ENCODE peak calls at places on chromosomes 2 and 18, in seven cellular contexts. C is non-pigmented ciliary epithelial cell; N is posterior cingulate gyrus; E is aorta; T is CD4-positive, CD25-positive, alpha-beta regulatory T cell; O is germinal center; U is fibroblast of mammary gland. S is an unnamed sample.

GRCh38 chr18:5542393-5543035 is 1.3 kb downstream of the EPB41L3 start:
- DNase-seq in C (no peak), N (no peak), E (no peak), T (no peak), O (no peak), U (peak; percentile 63), S (no peak)

GRCh38 chr2:168583710-168584521 is 127.8 kb downstream of the CERS6 start:
- DNase-seq in C (no peak), N (no peak), E (no peak), T (no peak), O (no peak), U (peak; percentile 88), S (no peak)

GRCh38 chr2:159456500-159457426 is 159.6 kb downstream of the BAZ2B start:
- DNase-seq in C (no peak), N (no peak), E (no peak), T (peak; percentile 12), O (no peak), U (no peak), S (no peak)

GRCh38 chr2:231614559-231615057 is 21.9 kb downstream of the TEX44 start:
- DNase-seq in C (no peak), N (peak; percentile 57), E (peak; percentile 90), T (peak; percentile 49), O (peak; percentile 52), U (no peak), S (no peak)

GRCh38 chr18:25298853-25299274 is 53.1 kb downstream of the ZNF521 start:
- DNase-seq in C (peak; percentile 89), N (no peak), E (no peak), T (no peak), O (no peak), U (peak; percentile 98), S (no peak)

GRCh38 chr2:232761301-232761907 is 15.0 kb downstream of the KCNJ13 start:
- DNase-seq in C (no peak), N (no peak), E (no peak), T (peak; percentile 71), O (peak; percentile 22), U (peak; percentile 37), S (no peak)

GRCh38 chr2:15751477-15751876 is 159.8 kb downstream of the DDX1 start:
- DNase-seq in C (no peak), N (no peak), E (no peak), T (no peak), O (no peak), U (no peak), S (no peak)

GRCh38 chr18:43876286-43877082 is 599.2 kb upstream of the SYT4 start:
- DNase-seq in C (no peak), N (no peak), E (no peak), T (no peak), O (no peak), U (peak; percentile 62), S (no peak)

GRCh38 chr18:79765491-79766245 is 32.1 kb upstream of the KCNG2 start:
- DNase-seq in C (no peak), N (no peak), E (peak; percentile 44), T (no peak), O (no peak), U (peak; percentile 82), S (no peak)

GRCh38 chr2:156427067-156427466 is 9.1 kb upstream of the GPD2 start:
- DNase-seq in C (no peak), N (no peak), E (no peak), T (no peak), O (no peak), U (no peak), S (no peak)

GRCh38 chr2:238498188-238498587 is 71.5 kb downstream of the ASB1 start:
- DNase-seq in C (no peak), N (no peak), E (no peak), T (no peak), O (no peak), U (no peak), S (no peak)

GRCh38 chr18:23924813-23925212 is 89.7 kb upstream of the TTC39C start:
- DNase-seq in C (no peak), N (no peak), E (no peak), T (no peak), O (no peak), U (peak; percentile 54), S (no peak)

GRCh38 chr18:70333757-70334156 is 44.9 kb downstream of the SOCS6 start:
- DNase-seq in C (peak; percentile 97), N (no peak), E (no peak), T (no peak), O (no peak), U (peak; percentile 99), S (no peak)

GRCh38 chr2:234963785-234964615 is 12.2 kb downstream of the SH3BP4 start:
- DNase-seq in C (no peak), N (no peak), E (peak; percentile 70), T (no peak), O (no peak), U (peak; percentile 86), S (no peak)

GRCh38 chr2:73985318-73986084 is 791 bp downstream of the TET3 start:
- DNase-seq in C (no peak), N (no peak), E (peak; percentile 86), T (peak; percentile 64), O (peak; percentile 59), U (no peak), S (no peak)

GRCh38 chr18:30163573-30163972 is 879.0 kb downstream of the DSC3 start:
- DNase-seq in C (no peak), N (no peak), E (no peak), T (no peak), O (no peak), U (no peak), S (no peak)

GRCh38 chr18:75244336-75244735 is 33.7 kb downstream of the TSHZ1 start:
- DNase-seq in C (no peak), N (no peak), E (no peak), T (no peak), O (no peak), U (no peak), S (no peak)

GRCh38 chr2:83991992-83992391 is 467.1 kb downstream of the SUCLG1 start:
- DNase-seq in C (no peak), N (no peak), E (no peak), T (no peak), O (no peak), U (no peak), S (no peak)

GRCh38 chr18:22167091-22167470 is 2.3 kb upstream of the GATA6 start:
- DNase-seq in C (no peak), N (no peak), E (peak; percentile 81), T (no peak), O (no peak), U (no peak), S (no peak)

GRCh38 chr2:71678874-71679273 is 225.5 kb downstream of the DYSF start:
- DNase-seq in C (no peak), N (no peak), E (no peak), T (no peak), O (no peak), U (no peak), S (no peak)

GRCh38 chr2:174644406-174644805 is 46.8 kb upstream of the WIPF1 start:
- DNase-seq in C (no peak), N (no peak), E (no peak), T (no peak), O (no peak), U (no peak), S (no peak)

GRCh38 chr2:168255103-168255502 is 7.7 kb upstream of the STK39 start:
- DNase-seq in C (no peak), N (no peak), E (no peak), T (no peak), O (no peak), U (no peak), S (no peak)

GRCh38 chr2:218798767-218799504 is 17.0 kb downstream of the CYP27A1 start:
- DNase-seq in C (no peak), N (no peak), E (no peak), T (no peak), O (no peak), U (no peak), S (no peak)

GRCh38 chr18:79902640-79903039 is 48.8 kb downstream of the SLC66A2 start:
- DNase-seq in C (no peak), N (no peak), E (peak; percentile 75), T (no peak), O (no peak), U (no peak), S (no peak)

GRCh38 chr2:100408104-100408503 is 9.4 kb downstream of the CHST10 start:
- DNase-seq in C (no peak), N (no peak), E (no peak), T (no peak), O (no peak), U (no peak), S (no peak)

GRCh38 chr2:43950383-43951008 is 45.3 kb downstream of the LRPPRC start:
- DNase-seq in C (no peak), N (no peak), E (no peak), T (peak; percentile 76), O (peak; percentile 21), U (peak; percentile 44), S (no peak)

GRCh38 chr2:103809390-103809789 is 1044.5 kb upstream of the POU3F3 start:
- DNase-seq in C (no peak), N (no peak), E (no peak), T (no peak), O (no peak), U (peak; percentile 14), S (no peak)

GRCh38 chr2:231701456-231702373 is 6.6 kb upstream of the PTMA start:
- DNase-seq in C (no peak), N (no peak), E (no peak), T (no peak), O (no peak), U (peak; percentile 63), S (no peak)

GRCh38 chr2:65349863-65350262 is 82.5 kb downstream of the SPRED2 start:
- DNase-seq in C (peak; percentile 58), N (no peak), E (peak; percentile 83), T (no peak), O (no peak), U (peak; percentile 85), S (peak; percentile 79)

GRCh38 chr18:30446605-30447004 is 595.9 kb downstream of the DSC3 start:
- DNase-seq in C (no peak), N (no peak), E (no peak), T (no peak), O (no peak), U (no peak), S (no peak)

GRCh38 chr2:105403785-105404698 is 5.2 kb upstream of the FHL2 start:
- DNase-seq in C (peak; percentile 93), N (no peak), E (no peak), T (no peak), O (no peak), U (peak; percentile 97), S (no peak)

GRCh38 chr2:8822218-8822617 is 15.2 kb downstream of the KIDINS220 start:
- DNase-seq in C (no peak), N (no peak), E (no peak), T (no peak), O (no peak), U (peak; percentile 36), S (no peak)

GRCh38 chr2:214127178-214127970 is 283.5 kb upstream of the VWC2L start:
- DNase-seq in C (peak; percentile 35), N (no peak), E (no peak), T (no peak), O (no peak), U (peak; percentile 89), S (no peak)

GRCh38 chr2:88198308-88198707 is 28.2 kb downstream of the THNSL2 start:
- DNase-seq in C (no peak), N (no peak), E (no peak), T (no peak), O (no peak), U (no peak), S (no peak)

GRCh38 chr2:62526531-62527381 is 20.8 kb upstream of the TMEM17 start:
- DNase-seq in C (no peak), N (no peak), E (no peak), T (no peak), O (no peak), U (no peak), S (no peak)

GRCh38 chr2:35790292-35790691 is 565.3 kb upstream of the CRIM1 start:
- DNase-seq in C (no peak), N (no peak), E (no peak), T (no peak), O (no peak), U (no peak), S (no peak)

S was measured in NCI-H524 treated with DMSO at 0.1 percent for 48 hours.